ENCODE peak calls at places on chromosomes 7 and 10, in six cellular contexts. One of them, this sample, is unnamed.

GRCh38 chr10:100043796-100044195 is 34.0 kb upstream of the DNMBP start:
- DNase-seq in AG10803: peak; percentile 70
- DNase-seq in GM12865: no peak
- DNase-seq in posterior cingulate gyrus: no peak
- DNase-seq in stimulated activated CD4-positive, alpha-beta T cell treated with anti-CD3 and anti-CD28 coated beads, Interleukin-1b, Interleukin-23, amount 100 ng/mL, for 4 hours: no peak
- DNase-seq in CD4-positive, CD25-positive, alpha-beta regulatory T cell: no peak
- DNase-seq in this sample: no peak

GRCh38 chr10:91987397-91988037 is 63.9 kb downstream of the BTAF1 start:
- DNase-seq in AG10803: no peak
- DNase-seq in GM12865: no peak
- DNase-seq in posterior cingulate gyrus: no peak
- DNase-seq in stimulated activated CD4-positive, alpha-beta T cell treated with anti-CD3 and anti-CD28 coated beads, Interleukin-1b, Interleukin-23, amount 100 ng/mL, for 4 hours: no peak
- DNase-seq in CD4-positive, CD25-positive, alpha-beta regulatory T cell: no peak
- DNase-seq in this sample: no peak

GRCh38 chr10:7610651-7611389 is 55.9 kb downstream of the ITIH5 start:
- DNase-seq in AG10803: peak; percentile 99
- DNase-seq in GM12865: no peak
- DNase-seq in posterior cingulate gyrus: no peak
- DNase-seq in stimulated activated CD4-positive, alpha-beta T cell treated with anti-CD3 and anti-CD28 coated beads, Interleukin-1b, Interleukin-23, amount 100 ng/mL, for 4 hours: no peak
- DNase-seq in CD4-positive, CD25-positive, alpha-beta regulatory T cell: no peak
- DNase-seq in this sample: no peak

GRCh38 chr7:131067220-131067619 is 260.5 kb upstream of the MKLN1 start:
- DNase-seq in AG10803: no peak
- DNase-seq in GM12865: no peak
- DNase-seq in posterior cingulate gyrus: no peak
- DNase-seq in stimulated activated CD4-positive, alpha-beta T cell treated with anti-CD3 and anti-CD28 coated beads, Interleukin-1b, Interleukin-23, amount 100 ng/mL, for 4 hours: no peak
- DNase-seq in CD4-positive, CD25-positive, alpha-beta regulatory T cell: no peak
- DNase-seq in this sample: no peak

GRCh38 chr10:132912685-132913558 is 29.4 kb downstream of the CFAP46 start:
- DNase-seq in AG10803: no peak
- DNase-seq in GM12865: no peak
- DNase-seq in posterior cingulate gyrus: no peak
- DNase-seq in stimulated activated CD4-positive, alpha-beta T cell treated with anti-CD3 and anti-CD28 coated beads, Interleukin-1b, Interleukin-23, amount 100 ng/mL, for 4 hours: no peak
- DNase-seq in CD4-positive, CD25-positive, alpha-beta regulatory T cell: no peak
- DNase-seq in this sample: peak; percentile 53

GRCh38 chr10:25048463-25048862 is 32.1 kb downstream of the THNSL1 start:
- DNase-seq in AG10803: no peak
- DNase-seq in GM12865: no peak
- DNase-seq in posterior cingulate gyrus: no peak
- DNase-seq in stimulated activated CD4-positive, alpha-beta T cell treated with anti-CD3 and anti-CD28 coated beads, Interleukin-1b, Interleukin-23, amount 100 ng/mL, for 4 hours: no peak
- DNase-seq in CD4-positive, CD25-positive, alpha-beta regulatory T cell: no peak
- DNase-seq in this sample: no peak

GRCh38 chr7:127375626-127376025 is 16.9 kb downstream of the ZNF800 start:
- DNase-seq in AG10803: no peak
- DNase-seq in GM12865: no peak
- DNase-seq in posterior cingulate gyrus: no peak
- DNase-seq in stimulated activated CD4-positive, alpha-beta T cell treated with anti-CD3 and anti-CD28 coated beads, Interleukin-1b, Interleukin-23, amount 100 ng/mL, for 4 hours: no peak
- DNase-seq in CD4-positive, CD25-positive, alpha-beta regulatory T cell: no peak
- DNase-seq in this sample: no peak

GRCh38 chr7:144050093-144050492 is 1.3 kb downstream of the OR2A5 start:
- DNase-seq in AG10803: no peak
- DNase-seq in GM12865: no peak
- DNase-seq in posterior cingulate gyrus: no peak
- DNase-seq in stimulated activated CD4-positive, alpha-beta T cell treated with anti-CD3 and anti-CD28 coated beads, Interleukin-1b, Interleukin-23, amount 100 ng/mL, for 4 hours: no peak
- DNase-seq in CD4-positive, CD25-positive, alpha-beta regulatory T cell: no peak
- DNase-seq in this sample: no peak

GRCh38 chr10:1672001-1672781 is 65.1 kb downstream of the ADARB2 start:
- DNase-seq in AG10803: no peak
- DNase-seq in GM12865: no peak
- DNase-seq in posterior cingulate gyrus: no peak
- DNase-seq in stimulated activated CD4-positive, alpha-beta T cell treated with anti-CD3 and anti-CD28 coated beads, Interleukin-1b, Interleukin-23, amount 100 ng/mL, for 4 hours: no peak
- DNase-seq in CD4-positive, CD25-positive, alpha-beta regulatory T cell: no peak
- DNase-seq in this sample: no peak

GRCh38 chr7:77327932-77328628 is 88.1 kb downstream of the GSAP start:
- DNase-seq in AG10803: no peak
- DNase-seq in GM12865: no peak
- DNase-seq in posterior cingulate gyrus: no peak
- DNase-seq in stimulated activated CD4-positive, alpha-beta T cell treated with anti-CD3 and anti-CD28 coated beads, Interleukin-1b, Interleukin-23, amount 100 ng/mL, for 4 hours: no peak
- DNase-seq in CD4-positive, CD25-positive, alpha-beta regulatory T cell: peak; percentile 5
- DNase-seq in this sample: no peak

GRCh38 chr7:78178319-78178718 is 379.7 kb downstream of the PHTF2 start:
- DNase-seq in AG10803: peak; percentile 65
- DNase-seq in GM12865: no peak
- DNase-seq in posterior cingulate gyrus: no peak
- DNase-seq in stimulated activated CD4-positive, alpha-beta T cell treated with anti-CD3 and anti-CD28 coated beads, Interleukin-1b, Interleukin-23, amount 100 ng/mL, for 4 hours: no peak
- DNase-seq in CD4-positive, CD25-positive, alpha-beta regulatory T cell: no peak
- DNase-seq in this sample: no peak

GRCh38 chr10:11425672-11426071 is 185.8 kb downstream of the USP6NL start:
- DNase-seq in AG10803: peak; percentile 4
- DNase-seq in GM12865: no peak
- DNase-seq in posterior cingulate gyrus: no peak
- DNase-seq in stimulated activated CD4-positive, alpha-beta T cell treated with anti-CD3 and anti-CD28 coated beads, Interleukin-1b, Interleukin-23, amount 100 ng/mL, for 4 hours: no peak
- DNase-seq in CD4-positive, CD25-positive, alpha-beta regulatory T cell: peak; percentile 11
- DNase-seq in this sample: no peak

GRCh38 chr7:21426286-21426957 is 1.5 kb upstream of the SP4 start:
- DNase-seq in AG10803: peak; percentile 16
- DNase-seq in GM12865: peak; percentile 15
- DNase-seq in posterior cingulate gyrus: no peak
- DNase-seq in stimulated activated CD4-positive, alpha-beta T cell treated with anti-CD3 and anti-CD28 coated beads, Interleukin-1b, Interleukin-23, amount 100 ng/mL, for 4 hours: no peak
- DNase-seq in CD4-positive, CD25-positive, alpha-beta regulatory T cell: no peak
- DNase-seq in this sample: no peak

GRCh38 chr7:133119067-133119466 is 37.2 kb upstream of the CHCHD3 start:
- DNase-seq in AG10803: no peak
- DNase-seq in GM12865: no peak
- DNase-seq in posterior cingulate gyrus: no peak
- DNase-seq in stimulated activated CD4-positive, alpha-beta T cell treated with anti-CD3 and anti-CD28 coated beads, Interleukin-1b, Interleukin-23, amount 100 ng/mL, for 4 hours: no peak
- DNase-seq in CD4-positive, CD25-positive, alpha-beta regulatory T cell: no peak
- DNase-seq in this sample: no peak

This sample was measured in HAP-1.